ENCODE peak calls at places on chromosomes 3 and 15, in five cellular contexts. B is nephron progenitor cell, I is tibial artery, Z is WTC11, O is kidney. Y is an unnamed sample.

GRCh38 chr15:45690581-45691260 is 55.9 kb downstream of the SQOR start:
- DNase-seq in Z (no peak), O (no peak), I (no peak), B (no peak), Y (no peak)

GRCh38 chr3:189572249-189572648 is 58.9 kb upstream of the TP63 start:
- DNase-seq in I (no peak), O (no peak), B (no peak), Z (no peak), Y (no peak)

GRCh38 chr3:49842843-49843242 is 13.5 kb downstream of the TRAIP start:
- DNase-seq in B (no peak), I (no peak), Z (no peak), O (no peak), Y (no peak)

GRCh38 chr15:49769225-49769624 is 148.4 kb downstream of the DTWD1 start:
- DNase-seq in Z (no peak), B (no peak), O (no peak), I (no peak), Y (no peak)

GRCh38 chr15:63371297-63371918 is 10.2 kb downstream of the CA12 start:
- DNase-seq in Z (no peak), B (no peak), I (no peak), O (no peak), Y (no peak)

GRCh38 chr3:177538743-177539730 is 341.8 kb upstream of the TBL1XR1 start:
- DNase-seq in O (no peak), B (no peak), Z (no peak), I (no peak), Y (no peak)

GRCh38 chr3:189424922-189425321 is 206.3 kb upstream of the TP63 start:
- DNase-seq in B (no peak), Z (no peak), O (no peak), I (no peak), Y (no peak)

GRCh38 chr15:93051236-93052089 is 37.5 kb downstream of the RGMA start:
- DNase-seq in O (peak), B (no peak), I (no peak), Z (no peak), Y (no peak)

GRCh38 chr3:172020763-172021162 is 18.6 kb upstream of the FNDC3B start:
- DNase-seq in I (no peak), B (no peak), O (no peak), Z (no peak), Y (no peak)

DNA sequence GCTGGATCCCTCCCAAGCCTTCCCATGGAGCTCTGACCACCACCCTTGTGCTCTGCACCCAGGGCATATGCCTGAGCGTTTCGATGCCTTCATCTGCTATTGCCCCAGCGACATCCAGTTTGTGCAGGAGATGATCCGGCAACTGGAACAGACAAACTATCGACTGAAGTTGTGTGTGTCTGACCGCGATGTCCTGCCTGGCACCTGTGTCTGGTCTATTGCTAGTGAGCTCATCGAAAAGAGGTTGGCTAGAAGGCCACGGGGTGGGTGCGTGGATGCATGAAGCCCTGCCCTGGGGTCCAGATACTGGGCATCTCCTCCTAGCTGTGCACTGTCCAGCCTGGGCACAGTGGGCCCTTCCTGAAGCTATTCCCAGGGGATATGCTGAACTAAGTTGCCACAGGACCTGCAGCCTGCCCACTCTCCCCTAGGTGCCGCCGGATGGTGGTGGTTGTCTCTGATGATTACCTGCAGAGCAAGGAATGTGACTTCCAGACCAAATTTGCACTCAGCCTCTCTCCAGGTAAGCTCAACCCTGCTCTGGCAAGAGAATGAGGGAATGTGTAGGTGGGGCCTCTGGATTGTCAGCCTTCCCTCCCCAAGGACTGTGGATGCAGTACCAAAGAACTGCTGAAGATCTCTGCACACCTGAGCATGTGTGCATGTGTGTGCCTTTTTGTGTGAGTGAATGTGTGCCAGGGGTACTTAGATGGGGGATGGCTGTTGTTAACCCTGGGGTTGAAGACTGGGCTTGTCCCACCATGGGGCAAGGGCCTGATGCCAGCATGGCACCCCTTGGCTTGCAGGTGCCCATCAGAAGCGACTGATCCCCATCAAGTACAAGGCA is 2.1 kb downstream of the MYD88 start:
- DNase-seq in O (no peak), I (peak), B (no peak), Z (no peak), Y (no peak)
- TF ChIP-seq CTCF in O (no peak), I (no peak), B (no peak), Z (no peak), Y (no peak)

GRCh38 chr15:69474846-69475455 is 22.3 kb downstream of the RPLP1 start:
- DNase-seq in Z (no peak), I (no peak), O (no peak), B (no peak), Y (no peak)
- TF ChIP-seq CTCF in Z (no peak), I (no peak), O (no peak), B (no peak), Y (no peak)

GRCh38 chr3:143037867-143038266 is 36.5 kb downstream of the U2SURP start:
- DNase-seq in Z (no peak), B (no peak), O (no peak), I (no peak), Y (no peak)

GRCh38 chr3:143035466-143036214 is 34.3 kb downstream of the U2SURP start:
- DNase-seq in Z (no peak), I (no peak), B (no peak), O (no peak), Y (no peak)

GRCh38 chr3:143036557-143036956 is 35.2 kb downstream of the U2SURP start:
- DNase-seq in O (no peak), Z (no peak), I (no peak), B (no peak), Y (no peak)

GRCh38 chr3:143041901-143042300 is 40.5 kb downstream of the U2SURP start:
- DNase-seq in Z (no peak), O (no peak), I (no peak), B (no peak), Y (no peak)

DNA sequence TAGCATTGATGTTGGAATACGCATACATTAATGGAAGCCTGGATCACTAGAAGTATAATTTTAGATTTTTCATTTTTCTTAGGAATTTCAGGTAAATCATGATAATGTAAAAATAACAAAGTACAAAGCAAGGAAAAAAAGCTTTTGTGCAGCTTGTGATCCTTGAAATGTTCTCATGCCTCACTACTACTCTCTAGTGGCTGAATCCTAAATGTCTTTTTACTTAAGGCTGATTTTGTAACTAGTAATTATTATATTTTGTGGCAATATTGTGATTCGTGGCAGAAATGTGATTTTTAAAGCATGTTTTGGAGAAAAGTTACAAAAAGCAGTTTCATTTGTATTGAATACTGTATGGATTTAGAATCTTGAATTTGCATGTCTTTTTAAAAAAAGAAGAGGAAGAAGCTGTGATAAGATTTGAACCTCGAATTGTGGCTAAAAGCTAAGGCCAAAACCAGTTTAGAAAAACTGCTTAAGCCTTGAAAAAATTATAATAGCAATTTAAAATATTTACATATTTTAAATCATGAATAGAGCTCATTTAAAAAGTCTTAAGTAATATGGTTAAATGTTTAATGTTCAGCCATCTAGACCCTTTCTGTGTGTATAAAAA is 39.0 kb downstream of the U2SURP start:
- DNase-seq in I (no peak), Z (no peak), B (no peak), O (no peak), Y (no peak)
- TF ChIP-seq CTCF in I (no peak), Z (no peak), B (peak), O (peak), Y (no peak)

GRCh38 chr15:73564255-73564654 is 68.9 kb downstream of the NPTN start:
- DNase-seq in B (no peak), I (no peak), Z (no peak), O (no peak), Y (no peak)
- TF ChIP-seq CTCF in B (no peak), I (no peak), Z (no peak), O (no peak), Y (no peak)

GRCh38 chr15:39580630-39581500 is at the start of gene THBS1:
- DNase-seq in O (peak), Z (peak), B (peak), I (peak), Y (no peak)
- TF ChIP-seq CTCF in O (peak), Z (no peak), B (no peak), I (no peak), Y (no peak)

GRCh38 chr3:120441776-120442175 is 9.0 kb downstream of the FSTL1 start:
- DNase-seq in Z (no peak), B (no peak), O (no peak), I (no peak), Y (no peak)

GRCh38 chr3:120445654-120446053 is 5.1 kb downstream of the FSTL1 start:
- DNase-seq in O (no peak), Z (no peak), B (no peak), I (no peak), Y (no peak)

GRCh38 chr3:120440001-120440703 is 10.6 kb downstream of the FSTL1 start:
- DNase-seq in I (no peak), Z (no peak), O (no peak), B (no peak), Y (no peak)

GRCh38 chr3:120440762-120441161 is 10.0 kb downstream of the FSTL1 start:
- DNase-seq in Z (no peak), B (no peak), O (no peak), I (no peak), Y (no peak)

GRCh38 chr3:120442975-120443517 is 7.7 kb downstream of the FSTL1 start:
- DNase-seq in I (no peak), B (no peak), O (no peak), Z (no peak), Y (no peak)
- TF ChIP-seq CTCF in I (no peak), B (no peak), O (no peak), Z (no peak), Y (no peak)

GRCh38 chr3:59812778-59813558 is 763.1 kb upstream of the CFAP20DC start:
- DNase-seq in O (no peak), I (no peak), Z (no peak), B (no peak), Y (no peak)

GRCh38 chr3:59809016-59809415 is 759.2 kb upstream of the CFAP20DC start:
- DNase-seq in Z (no peak), B (no peak), I (no peak), O (no peak), Y (no peak)

GRCh38 chr3:59808431-59808830 is 758.6 kb upstream of the CFAP20DC start:
- DNase-seq in B (no peak), I (no peak), Z (no peak), O (no peak), Y (no peak)

GRCh38 chr3:59812188-59812587 is 762.4 kb upstream of the CFAP20DC start:
- DNase-seq in Z (no peak), B (no peak), I (no peak), O (no peak), Y (no peak)

GRCh38 chr3:59809750-59810444 is 760.1 kb upstream of the CFAP20DC start:
- DNase-seq in B (no peak), O (no peak), I (no peak), Z (no peak), Y (no peak)
- TF ChIP-seq CTCF in B (no peak), O (peak), I (peak), Z (no peak), Y (no peak)

DNA sequence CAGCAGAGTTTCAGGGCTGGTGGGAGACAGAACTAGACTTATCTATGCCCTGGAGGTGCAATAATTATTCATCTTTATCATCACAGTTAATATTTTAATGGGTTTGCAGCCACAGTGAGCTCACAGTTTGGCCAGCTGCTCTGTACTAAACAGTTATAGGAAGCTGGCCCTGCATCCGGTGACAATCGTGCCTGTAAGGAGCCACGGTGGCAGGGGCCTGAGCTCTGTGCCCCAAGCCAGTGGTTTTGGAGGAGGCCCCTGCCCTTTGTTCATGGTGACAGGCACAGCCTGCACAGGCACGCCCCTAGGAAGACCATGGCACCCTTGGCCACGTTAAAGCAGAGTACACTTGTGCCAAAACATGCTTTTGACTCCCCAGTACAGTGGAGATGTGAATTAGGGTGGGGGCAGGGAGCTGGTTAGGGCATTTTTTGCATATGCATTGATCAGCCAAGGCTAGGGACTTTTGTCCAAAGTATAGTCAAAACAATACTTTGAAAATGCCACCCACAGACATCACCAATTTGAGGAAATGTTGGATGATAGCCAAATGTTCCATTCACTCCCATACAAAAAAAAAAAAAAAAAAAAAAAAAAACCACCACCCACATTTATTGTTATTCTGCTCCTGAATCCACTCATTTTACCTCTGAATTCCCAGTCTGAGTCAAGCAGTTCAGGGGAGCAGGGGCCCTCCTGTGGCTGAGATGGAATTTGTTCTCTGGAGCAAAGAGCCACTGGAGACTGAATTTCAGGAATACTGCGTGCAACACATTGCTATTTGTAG is 3.4 kb upstream of the RFTN1 start:
- DNase-seq in Z (no peak), B (peak), O (no peak), I (no peak), Y (no peak)
- TF ChIP-seq CTCF in Z (no peak), B (peak), O (peak), I (peak), Y (no peak)

Y was measured in activated B cell treated with CpG ODN at 0.5 μM for 24 hours.